ENCODE peak calls at places on chromosome 12, in eight cellular contexts. One of them, this sample, is unnamed.

GRCh38 chr12:74292351-74293194 is 245.1 kb upstream of the ATXN7L3B start:
- DNase-seq in AML-193: no peak
- DNase-seq in adipocyte: no peak
- DNase-seq in RCC 7860: no peak
- DNase-seq in ovary: no peak
- DNase-seq in stimulated activated CD4-positive, alpha-beta T cell treated with anti-CD3 and anti-CD28 coated beads, Interleukin-1b, Interleukin-23, amount 100 ng/mL, for 48 hours: no peak
- DNase-seq in HTR-8/SVneo: no peak
- DNase-seq in non-pigmented ciliary epithelial cell: no peak
- DNase-seq in this sample: no peak

GRCh38 chr12:121137512-121137911 is 4.8 kb downstream of the P2RX7 start:
- DNase-seq in stimulated activated CD4-positive, alpha-beta T cell treated with anti-CD3 and anti-CD28 coated beads, Interleukin-1b, Interleukin-23, amount 100 ng/mL, for 48 hours: no peak
- DNase-seq in non-pigmented ciliary epithelial cell: no peak
- DNase-seq in adipocyte: no peak
- DNase-seq in HTR-8/SVneo: no peak
- DNase-seq in AML-193: no peak
- DNase-seq in RCC 7860: no peak
- DNase-seq in ovary: no peak
- DNase-seq in this sample: no peak

GRCh38 chr12:115194857-115195256 is 510.9 kb upstream of the TBX3 start:
- DNase-seq in stimulated activated CD4-positive, alpha-beta T cell treated with anti-CD3 and anti-CD28 coated beads, Interleukin-1b, Interleukin-23, amount 100 ng/mL, for 48 hours: no peak
- DNase-seq in adipocyte: no peak
- DNase-seq in AML-193: no peak
- DNase-seq in RCC 7860: no peak
- DNase-seq in HTR-8/SVneo: no peak
- DNase-seq in ovary: no peak
- DNase-seq in non-pigmented ciliary epithelial cell: no peak
- DNase-seq in this sample: no peak

GRCh38 chr12:50508420-50508819 is 3.6 kb downstream of the DIP2B start:
- DNase-seq in adipocyte: no peak
- DNase-seq in AML-193: no peak
- DNase-seq in ovary: no peak
- DNase-seq in stimulated activated CD4-positive, alpha-beta T cell treated with anti-CD3 and anti-CD28 coated beads, Interleukin-1b, Interleukin-23, amount 100 ng/mL, for 48 hours: no peak
- DNase-seq in RCC 7860: no peak
- DNase-seq in non-pigmented ciliary epithelial cell: no peak
- DNase-seq in HTR-8/SVneo: no peak
- DNase-seq in this sample: no peak

GRCh38 chr12:4156317-4156716 is 117.2 kb upstream of the CCND2 start:
- DNase-seq in ovary: no peak
- DNase-seq in stimulated activated CD4-positive, alpha-beta T cell treated with anti-CD3 and anti-CD28 coated beads, Interleukin-1b, Interleukin-23, amount 100 ng/mL, for 48 hours: no peak
- DNase-seq in RCC 7860: no peak
- DNase-seq in HTR-8/SVneo: no peak
- DNase-seq in adipocyte: no peak
- DNase-seq in AML-193: no peak
- DNase-seq in non-pigmented ciliary epithelial cell: no peak
- DNase-seq in this sample: no peak

GRCh38 chr12:39915249-39915648 is 190.6 kb downstream of the SLC2A13 start:
- DNase-seq in RCC 7860: no peak
- DNase-seq in ovary: no peak
- DNase-seq in non-pigmented ciliary epithelial cell: no peak
- DNase-seq in adipocyte: no peak
- DNase-seq in stimulated activated CD4-positive, alpha-beta T cell treated with anti-CD3 and anti-CD28 coated beads, Interleukin-1b, Interleukin-23, amount 100 ng/mL, for 48 hours: no peak
- DNase-seq in HTR-8/SVneo: no peak
- DNase-seq in AML-193: no peak
- DNase-seq in this sample: no peak

GRCh38 chr12:29519585-29520182 is 22.2 kb upstream of the OVCH1 start:
- DNase-seq in HTR-8/SVneo: peak
- DNase-seq in non-pigmented ciliary epithelial cell: peak
- DNase-seq in AML-193: peak
- DNase-seq in stimulated activated CD4-positive, alpha-beta T cell treated with anti-CD3 and anti-CD28 coated beads, Interleukin-1b, Interleukin-23, amount 100 ng/mL, for 48 hours: no peak
- DNase-seq in adipocyte: peak
- DNase-seq in RCC 7860: peak
- DNase-seq in ovary: no peak
- DNase-seq in this sample: no peak

GRCh38 chr12:122917508-122918227 is 21.7 kb upstream of the VPS37B start:
- DNase-seq in ovary: no peak
- DNase-seq in adipocyte: peak
- DNase-seq in non-pigmented ciliary epithelial cell: no peak
- DNase-seq in RCC 7860: no peak
- DNase-seq in HTR-8/SVneo: peak
- DNase-seq in stimulated activated CD4-positive, alpha-beta T cell treated with anti-CD3 and anti-CD28 coated beads, Interleukin-1b, Interleukin-23, amount 100 ng/mL, for 48 hours: no peak
- DNase-seq in AML-193: no peak
- DNase-seq in this sample: peak

GRCh38 chr12:65630555-65630954 is 193.7 kb upstream of the HMGA2 start:
- DNase-seq in non-pigmented ciliary epithelial cell: no peak
- DNase-seq in HTR-8/SVneo: no peak
- DNase-seq in adipocyte: no peak
- DNase-seq in ovary: no peak
- DNase-seq in AML-193: no peak
- DNase-seq in RCC 7860: no peak
- DNase-seq in stimulated activated CD4-positive, alpha-beta T cell treated with anti-CD3 and anti-CD28 coated beads, Interleukin-1b, Interleukin-23, amount 100 ng/mL, for 48 hours: no peak
- DNase-seq in this sample: no peak

GRCh38 chr12:104426926-104427546 is 29.7 kb upstream of the CHST11 start:
- DNase-seq in stimulated activated CD4-positive, alpha-beta T cell treated with anti-CD3 and anti-CD28 coated beads, Interleukin-1b, Interleukin-23, amount 100 ng/mL, for 48 hours: no peak
- DNase-seq in ovary: no peak
- DNase-seq in AML-193: no peak
- DNase-seq in adipocyte: peak
- DNase-seq in non-pigmented ciliary epithelial cell: peak
- DNase-seq in RCC 7860: no peak
- DNase-seq in HTR-8/SVneo: no peak
- DNase-seq in this sample: no peak

GRCh38 chr12:89977356-89978185 is 268.9 kb upstream of the ATP2B1 start:
- DNase-seq in adipocyte: no peak
- DNase-seq in stimulated activated CD4-positive, alpha-beta T cell treated with anti-CD3 and anti-CD28 coated beads, Interleukin-1b, Interleukin-23, amount 100 ng/mL, for 48 hours: no peak
- DNase-seq in non-pigmented ciliary epithelial cell: no peak
- DNase-seq in RCC 7860: no peak
- DNase-seq in AML-193: no peak
- DNase-seq in ovary: no peak
- DNase-seq in HTR-8/SVneo: no peak
- DNase-seq in this sample: no peak

GRCh38 chr12:53484686-53485567 is 14.3 kb downstream of the MAP3K12 start:
- DNase-seq in adipocyte: no peak
- DNase-seq in AML-193: no peak
- DNase-seq in RCC 7860: no peak
- DNase-seq in stimulated activated CD4-positive, alpha-beta T cell treated with anti-CD3 and anti-CD28 coated beads, Interleukin-1b, Interleukin-23, amount 100 ng/mL, for 48 hours: no peak
- DNase-seq in ovary: no peak
- DNase-seq in non-pigmented ciliary epithelial cell: no peak
- DNase-seq in HTR-8/SVneo: no peak
- DNase-seq in this sample: no peak

GRCh38 chr12:19338405-19338804 is 100.9 kb upstream of the AEBP2 start:
- DNase-seq in RCC 7860: no peak
- DNase-seq in AML-193: no peak
- DNase-seq in ovary: no peak
- DNase-seq in adipocyte: no peak
- DNase-seq in HTR-8/SVneo: no peak
- DNase-seq in stimulated activated CD4-positive, alpha-beta T cell treated with anti-CD3 and anti-CD28 coated beads, Interleukin-1b, Interleukin-23, amount 100 ng/mL, for 48 hours: no peak
- DNase-seq in non-pigmented ciliary epithelial cell: no peak
- DNase-seq in this sample: no peak

GRCh38 chr12:99339663-99340062 is 307.9 kb upstream of the GARIN6 start:
- DNase-seq in RCC 7860: no peak
- DNase-seq in HTR-8/SVneo: no peak
- DNase-seq in stimulated activated CD4-positive, alpha-beta T cell treated with anti-CD3 and anti-CD28 coated beads, Interleukin-1b, Interleukin-23, amount 100 ng/mL, for 48 hours: no peak
- DNase-seq in adipocyte: no peak
- DNase-seq in non-pigmented ciliary epithelial cell: no peak
- DNase-seq in ovary: no peak
- DNase-seq in AML-193: no peak
- DNase-seq in this sample: no peak

GRCh38 chr12:105644770-105645169 is 314.3 kb downstream of the C12orf75 start:
- DNase-seq in RCC 7860: no peak
- DNase-seq in HTR-8/SVneo: no peak
- DNase-seq in stimulated activated CD4-positive, alpha-beta T cell treated with anti-CD3 and anti-CD28 coated beads, Interleukin-1b, Interleukin-23, amount 100 ng/mL, for 48 hours: no peak
- DNase-seq in non-pigmented ciliary epithelial cell: no peak
- DNase-seq in ovary: no peak
- DNase-seq in AML-193: no peak
- DNase-seq in adipocyte: no peak
- DNase-seq in this sample: peak

GRCh38 chr12:65822732-65823480 is 1.4 kb upstream of the HMGA2 start:
- DNase-seq in adipocyte: peak
- DNase-seq in non-pigmented ciliary epithelial cell: no peak
- DNase-seq in stimulated activated CD4-positive, alpha-beta T cell treated with anti-CD3 and anti-CD28 coated beads, Interleukin-1b, Interleukin-23, amount 100 ng/mL, for 48 hours: no peak
- DNase-seq in HTR-8/SVneo: peak
- DNase-seq in AML-193: no peak
- DNase-seq in ovary: peak
- DNase-seq in RCC 7860: peak
- DNase-seq in this sample: peak

GRCh38 chr12:106022568-106023012 is 116.2 kb downstream of the NUAK1 start:
- DNase-seq in RCC 7860: peak
- DNase-seq in non-pigmented ciliary epithelial cell: no peak
- DNase-seq in HTR-8/SVneo: no peak
- DNase-seq in stimulated activated CD4-positive, alpha-beta T cell treated with anti-CD3 and anti-CD28 coated beads, Interleukin-1b, Interleukin-23, amount 100 ng/mL, for 48 hours: no peak
- DNase-seq in adipocyte: no peak
- DNase-seq in ovary: no peak
- DNase-seq in AML-193: no peak
- DNase-seq in this sample: no peak